ENCODE peak calls at places on chromosomes 13 and 19, in nine cellular contexts. Y is PC-9, U is mammary epithelial cell, W is suprapubic skin, D is pancreas, I is spleen, N is Peyer's patch, M is hepatocyte, P is aorta. Z is an unnamed sample.

GRCh38 chr13:99323488-99323887 is 16.3 kb upstream of the GPR183 start:
- DNase-seq in U (peak), N (no peak), P (no peak), D (no peak), Y (no peak), W (no peak), I (no peak), M (no peak), Z (no peak)

GRCh38 chr19:45355402-45355801 is 14.9 kb downstream of the KLC3 start:
- DNase-seq in M (no peak), Y (no peak), D (no peak), W (no peak), I (no peak), P (no peak), U (no peak), N (no peak), Z (no peak)

GRCh38 chr19:47240996-47241918 is 10.3 kb upstream of the BBC3 start:
- DNase-seq in I (peak), Y (peak), D (peak), W (no peak), N (peak), P (peak), M (peak), U (peak), Z (peak)

GRCh38 chr13:73738626-73739025 is 395.6 kb downstream of the KLF12 start:
- DNase-seq in I (no peak), D (no peak), M (no peak), Y (no peak), P (no peak), U (no peak), N (no peak), W (no peak), Z (no peak)

GRCh38 chr19:20269461-20269860 is 102.4 kb downstream of the ZNF486 start:
- DNase-seq in N (no peak), U (no peak), W (no peak), Y (no peak), D (no peak), I (no peak), M (no peak), P (no peak), Z (no peak)

GRCh38 chr13:44237276-44237767 is 136.3 kb upstream of the SERP2 start:
- DNase-seq in P (no peak), N (peak), U (peak), Y (peak), W (peak), D (no peak), I (no peak), M (peak), Z (no peak)

GRCh38 chr13:57632276-57633140 is 964 bp downstream of the PCDH17 start:
- DNase-seq in P (peak), N (no peak), I (peak), U (no peak), W (no peak), M (peak), D (peak), Y (no peak), Z (no peak)

GRCh38 chr13:44277459-44277858 is 96.2 kb upstream of the SERP2 start:
- DNase-seq in Y (no peak), M (no peak), D (no peak), U (no peak), I (no peak), P (no peak), W (no peak), N (no peak), Z (no peak)

GRCh38 chr13:44770951-44771350 is 194.8 kb upstream of the TSC22D1 start:
- DNase-seq in P (no peak), U (no peak), M (no peak), D (no peak), N (no peak), I (no peak), W (no peak), Y (no peak), Z (no peak)

GRCh38 chr19:29379257-29379986 is 146.4 kb upstream of the VSTM2B start:
- DNase-seq in N (peak), I (peak), W (peak), D (no peak), Y (no peak), M (no peak), P (no peak), U (no peak), Z (no peak)

GRCh38 chr19:51025401-51025800 is 1.0 kb downstream of the KLK11 start:
- DNase-seq in U (no peak), Y (no peak), N (no peak), W (no peak), D (no peak), M (no peak), I (no peak), P (peak), Z (no peak)

GRCh38 chr13:36028359-36028758 is 102.8 kb downstream of the DCLK1 start:
- DNase-seq in M (no peak), Y (no peak), N (no peak), P (no peak), U (no peak), I (no peak), D (no peak), W (no peak), Z (no peak)

GRCh38 chr13:98719527-98720250 is 32.8 kb downstream of the SLC15A1 start:
- DNase-seq in I (no peak), P (no peak), W (no peak), U (no peak), D (no peak), Y (no peak), M (no peak), N (no peak), Z (no peak)

GRCh38 chr19:6062274-6062673 is 48.0 kb downstream of the RFX2 start:
- DNase-seq in D (no peak), I (no peak), P (peak), W (peak), U (no peak), M (no peak), Y (no peak), N (peak), Z (peak)

GRCh38 chr13:40389081-40389641 is 277.3 kb downstream of the FOXO1 start:
- DNase-seq in P (no peak), W (no peak), U (no peak), N (no peak), D (no peak), I (no peak), M (no peak), Y (no peak), Z (no peak)

GRCh38 chr13:110012102-110012739 is 225.8 kb upstream of the IRS2 start:
- DNase-seq in U (peak), W (no peak), M (peak), I (no peak), P (no peak), N (no peak), Y (peak), D (no peak), Z (peak)

DNA sequence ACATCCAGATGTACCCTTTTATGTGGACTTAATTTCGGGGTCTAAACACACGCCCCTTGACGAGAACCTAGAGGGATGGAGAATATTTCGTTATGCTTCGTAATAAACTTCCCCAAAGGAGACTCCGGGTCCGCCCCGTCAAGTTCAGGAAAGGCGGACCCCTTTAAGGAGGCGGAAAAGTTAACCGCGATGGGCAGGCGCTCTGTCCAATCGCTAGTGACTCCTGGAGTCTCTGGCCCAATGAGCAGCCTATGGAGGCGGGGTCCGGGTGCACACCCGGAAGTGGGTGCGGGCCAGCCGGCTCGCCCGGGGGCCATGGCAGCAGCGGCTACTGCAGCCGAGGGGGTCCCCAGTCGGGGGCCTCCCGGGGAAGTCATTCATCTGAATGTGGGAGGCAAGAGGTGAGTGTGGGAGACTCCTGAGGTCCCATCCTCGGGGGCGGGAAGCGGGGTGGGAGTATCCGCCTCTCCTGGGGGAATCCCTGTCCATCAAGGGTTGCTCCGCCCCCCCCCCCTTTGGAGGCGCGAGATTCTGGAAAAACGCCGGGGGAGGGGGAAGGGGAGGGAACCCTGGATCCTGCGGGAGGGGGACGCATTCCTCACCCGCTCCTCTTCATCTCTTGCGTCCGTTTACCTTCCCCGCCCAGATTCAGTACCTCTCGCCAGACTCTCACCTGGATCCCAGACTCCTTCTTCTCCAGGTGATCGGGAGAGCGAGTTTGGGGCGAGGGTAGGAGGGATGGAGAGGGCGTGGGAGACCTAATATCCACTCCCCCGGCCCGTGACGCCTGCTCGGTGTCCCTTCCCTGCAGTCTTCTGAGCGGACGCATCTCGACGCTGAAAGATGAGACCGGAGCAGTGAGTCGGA is at the start of gene SHKBP1:
- DNase-seq in W (peak), P (peak), I (peak), Y (peak), U (peak), D (peak), N (peak), M (peak), Z (peak)
- H3K27ac ChIP-seq in W (peak), P (no peak), I (peak), Y (no peak), U (peak), D (peak), N (peak), M (no peak), Z (peak)

GRCh38 chr19:16293133-16294085 is 31.2 kb upstream of the KLF2 start:
- DNase-seq in Y (peak), M (peak), U (no peak), W (peak), P (peak), I (no peak), D (no peak), N (peak), Z (peak)
- H3K27ac ChIP-seq in Y (peak), M (peak), U (no peak), W (peak), P (peak), I (no peak), D (peak), N (peak), Z (peak)

DNA sequence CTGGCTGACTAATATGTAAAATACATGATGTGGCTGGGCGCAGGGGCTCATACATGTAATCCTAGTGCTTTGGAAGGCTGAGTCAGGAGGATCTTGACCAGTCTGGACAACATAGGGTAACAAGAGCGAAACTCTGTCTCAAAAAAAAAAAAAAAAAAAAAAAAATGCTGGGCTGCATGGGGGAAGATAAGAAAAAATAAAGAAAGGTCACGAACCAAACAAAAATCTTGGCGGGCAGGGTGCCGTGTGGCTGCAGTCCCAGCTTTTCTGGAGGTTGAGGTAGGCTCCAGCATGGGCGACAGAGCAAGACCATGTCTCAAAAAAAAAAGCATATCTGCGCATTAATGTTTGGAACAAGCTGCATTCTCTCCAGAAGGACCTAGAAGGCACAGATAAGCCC is 8.7 kb downstream of the RNASEH2A start:
- DNase-seq in I (no peak), D (no peak), W (no peak), N (no peak), P (no peak), U (no peak), Y (no peak), M (no peak), Z (no peak)
- H3K27ac ChIP-seq in I (no peak), D (no peak), W (no peak), N (no peak), P (no peak), U (no peak), Y (no peak), M (no peak), Z (no peak)

DNA sequence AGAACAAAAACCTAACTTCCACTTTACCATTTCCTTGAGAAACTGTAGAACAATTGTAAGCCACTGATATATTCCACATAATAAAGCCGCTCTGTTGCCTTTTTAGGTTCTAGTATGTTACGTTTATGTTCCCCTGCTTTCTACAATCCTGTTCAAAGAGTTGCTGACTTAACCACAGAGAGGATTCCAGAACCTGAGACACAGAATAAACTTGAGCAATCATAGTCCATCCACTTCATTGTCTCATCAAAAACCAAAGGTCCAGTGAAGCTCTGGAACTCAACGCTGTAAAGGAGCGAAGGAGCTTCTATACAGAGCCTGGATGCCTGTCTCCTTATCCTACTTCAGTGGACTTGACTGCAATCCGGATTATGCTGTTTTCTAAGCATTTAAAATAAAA is 4.6 kb downstream of the STARD13 start:
- DNase-seq in N (no peak), W (no peak), P (no peak), D (no peak), Y (no peak), U (no peak), I (no peak), M (no peak), Z (no peak)
- H3K27ac ChIP-seq in N (no peak), W (peak), P (no peak), D (no peak), Y (peak), U (peak), I (no peak), M (peak), Z (no peak)

Z was measured in left lung.